ENCODE peak calls at places on chromosome 7, in seven cellular contexts. Q is activated CD4-positive, alpha-beta T cell treated with anti-CD3 and anti-CD28 coated beads, Interleukin-2, amount 50 U/mL, for 4 hours; U is T-helper 2 cell; P is NCI-H2029; S is breast epithelium; H is stimulated activated CD4-positive, alpha-beta T cell treated with anti-CD3 and anti-CD28 coated beads, Interleukin-2, amount 100 ng/mL, for 24 hours; A is posterior cingulate gyrus. C is an unnamed sample.

GRCh38 chr7:30912986-30913671 is 1.5 kb downstream of the AQP1 start:
- DNase-seq in Q (no peak), U (no peak), P (no peak), S (no peak), H (no peak), A (no peak), C (no peak)

GRCh38 chr7:31098606-31099360 is 46.7 kb downstream of the ADCYAP1R1 start:
- DNase-seq in Q (no peak), U (no peak), P (no peak), S (no peak), H (no peak), A (no peak), C (peak; percentile 16)

GRCh38 chr7:22722596-22722995 is 4.4 kb upstream of the IL6 start:
- DNase-seq in Q (no peak), U (no peak), P (no peak), S (no peak), H (no peak), A (no peak), C (no peak)

GRCh38 chr7:12490105-12490688 is 80.3 kb upstream of the SCIN start:
- DNase-seq in Q (no peak), U (no peak), P (peak; percentile 57), S (no peak), H (no peak), A (no peak), C (peak; percentile 13)

GRCh38 chr7:28112883-28113540 is 67.6 kb downstream of the JAZF1 start:
- DNase-seq in Q (no peak), U (no peak), P (no peak), S (peak; percentile 34), H (no peak), A (no peak), C (no peak)

GRCh38 chr7:21412953-21413352 is 14.9 kb upstream of the SP4 start:
- DNase-seq in Q (no peak), U (no peak), P (no peak), S (no peak), H (no peak), A (no peak), C (peak; percentile 38)

GRCh38 chr7:20596653-20597052 is 18.8 kb upstream of the ABCB5 start:
- DNase-seq in Q (no peak), U (no peak), P (no peak), S (no peak), H (no peak), A (no peak), C (no peak)

GRCh38 chr7:74579800-74580685 is 77.5 kb upstream of the GTF2I start:
- DNase-seq in Q (no peak), U (no peak), P (no peak), S (no peak), H (no peak), A (no peak), C (no peak)

GRCh38 chr7:126718419-126718818 is 534.3 kb downstream of the GRM8 start:
- DNase-seq in Q (no peak), U (no peak), P (no peak), S (no peak), H (no peak), A (no peak), C (no peak)

GRCh38 chr7:31027161-31027965 is 24.7 kb upstream of the ADCYAP1R1 start:
- DNase-seq in Q (no peak), U (no peak), P (no peak), S (no peak), H (no peak), A (peak; percentile 71), C (peak; percentile 88)

GRCh38 chr7:35505031-35505430 is 189.9 kb downstream of the HERPUD2 start:
- DNase-seq in Q (no peak), U (no peak), P (no peak), S (no peak), H (no peak), A (no peak), C (peak; percentile 39)

GRCh38 chr7:35430547-35431153 is 176.8 kb upstream of the TBX20 start:
- DNase-seq in Q (no peak), U (no peak), P (no peak), S (no peak), H (peak; percentile 4), A (no peak), C (peak; percentile 39)

GRCh38 chr7:50502947-50503346 is 52.8 kb upstream of the FIGNL1 start:
- DNase-seq in Q (no peak), U (no peak), P (no peak), S (no peak), H (no peak), A (no peak), C (no peak)

GRCh38 chr7:83947260-83947659 is 247.3 kb downstream of the SEMA3A start:
- DNase-seq in Q (no peak), U (no peak), P (no peak), S (no peak), H (peak; percentile 2), A (no peak), C (peak; percentile 54)

GRCh38 chr7:46713868-46714596 is 793.0 kb upstream of the IGFBP3 start:
- DNase-seq in Q (no peak), U (no peak), P (no peak), S (no peak), H (no peak), A (no peak), C (no peak)

GRCh38 chr7:22150221-22150620 is 204.5 kb upstream of the CDCA7L start:
- DNase-seq in Q (no peak), U (no peak), P (no peak), S (no peak), H (no peak), A (no peak), C (no peak)

GRCh38 chr7:151187409-151188251 is 580 bp upstream of the ASB10 start:
- DNase-seq in Q (no peak), U (no peak), P (no peak), S (no peak), H (no peak), A (no peak), C (no peak)

GRCh38 chr7:141674702-141675101 is 27.3 kb downstream of the DENND11 start:
- DNase-seq in Q (no peak), U (no peak), P (no peak), S (no peak), H (no peak), A (no peak), C (peak; percentile 88)

GRCh38 chr7:43954524-43955228 is 28.4 kb downstream of the UBE2D4 start:
- DNase-seq in Q (no peak), U (no peak), P (peak; percentile 8), S (no peak), H (no peak), A (peak; percentile 62), C (peak; percentile 78)

GRCh38 chr7:55074008-55074499 is 55.2 kb downstream of the EGFR start:
- DNase-seq in Q (peak; percentile 4), U (no peak), P (peak; percentile 50), S (no peak), H (peak; percentile 17), A (no peak), C (no peak)

GRCh38 chr7:16960566-16960965 is 78.8 kb upstream of the AGR3 start:
- DNase-seq in Q (no peak), U (no peak), P (no peak), S (no peak), H (no peak), A (no peak), C (no peak)

GRCh38 chr7:106896268-106896667 is 31.2 kb downstream of the PIK3CG start:
- DNase-seq in Q (no peak), U (no peak), P (no peak), S (no peak), H (no peak), A (no peak), C (no peak)

GRCh38 chr7:29684787-29685650 is 121.3 kb upstream of the WIPF3 start:
- DNase-seq in Q (peak; percentile 18), U (peak; percentile 2), P (peak; percentile 37), S (peak; percentile 45), H (peak; percentile 59), A (peak; percentile 73), C (peak; percentile 77)

GRCh38 chr7:134339475-134339874 is 22.7 kb upstream of the SLC35B4 start:
- DNase-seq in Q (no peak), U (no peak), P (no peak), S (no peak), H (no peak), A (no peak), C (no peak)

GRCh38 chr7:138885383-138886147 is 87.6 kb upstream of the ATP6V0A4 start:
- DNase-seq in Q (no peak), U (no peak), P (no peak), S (no peak), H (no peak), A (no peak), C (peak; percentile 32)

GRCh38 chr7:42790196-42790595 is 121.7 kb downstream of the C7orf25 start:
- DNase-seq in Q (no peak), U (no peak), P (no peak), S (no peak), H (no peak), A (no peak), C (no peak)

GRCh38 chr7:44072364-44073231 is 7.2 kb upstream of the PGAM2 start:
- DNase-seq in Q (no peak), U (no peak), P (peak; percentile 48), S (peak; percentile 56), H (peak; percentile 54), A (no peak), C (peak; percentile 91)

GRCh38 chr7:318476-319266 is 28.7 kb downstream of the FOXL3 start:
- DNase-seq in Q (no peak), U (no peak), P (no peak), S (no peak), H (no peak), A (no peak), C (no peak)

GRCh38 chr7:154910125-154910524 is 92.8 kb downstream of the PAXIP1 start:
- DNase-seq in Q (no peak), U (no peak), P (no peak), S (no peak), H (no peak), A (no peak), C (no peak)

GRCh38 chr7:12458520-12459131 is 55.0 kb upstream of the VWDE start:
- DNase-seq in Q (no peak), U (no peak), P (peak; percentile 58), S (no peak), H (no peak), A (no peak), C (peak; percentile 8)

GRCh38 chr7:137626469-137627067 is 220.2 kb downstream of the DGKI start:
- DNase-seq in Q (no peak), U (peak; percentile 2), P (peak; percentile 28), S (no peak), H (peak; percentile 38), A (no peak), C (peak; percentile 69)

GRCh38 chr7:106346678-106347217 is 62.0 kb upstream of the NAMPT start:
- DNase-seq in Q (no peak), U (no peak), P (no peak), S (no peak), H (no peak), A (no peak), C (no peak)

GRCh38 chr7:121761399-121761798 is 111.6 kb upstream of the PTPRZ1 start:
- DNase-seq in Q (no peak), U (no peak), P (no peak), S (no peak), H (no peak), A (no peak), C (no peak)